ENCODE peak calls at places on chromosomes 11 and 22, in ten cellular contexts. J is fibroblast of the aortic adventitia, P is cardiac fibroblast, Z is A549, Y is heart left ventricle, I is AG04450, G is gastrocnemius medialis, S is left ventricle myocardium inferior, T is B cell, L is mammary epithelial cell. U is an unnamed sample.

GRCh38 chr11:117425679-117426296 is 98.1 kb downstream of the CEP164 start:
- DNase-seq in J (no peak), T (no peak), S (no peak), I (no peak), Z (no peak), G (no peak), P (no peak), L (no peak), Y (no peak), U (no peak)

GRCh38 chr22:42918500-42918899 is 61.4 kb upstream of the ARFGAP3 start:
- DNase-seq in L (peak), Z (no peak), J (no peak), S (no peak), P (no peak), G (no peak), T (no peak), I (no peak), Y (no peak), U (no peak)

GRCh38 chr11:111941963-111942362 is 4.8 kb downstream of the DIXDC1 start:
- DNase-seq in S (peak), Z (no peak), I (no peak), Y (peak), T (no peak), P (no peak), L (peak), J (no peak), G (peak), U (no peak)

GRCh38 chr22:29269230-29269604 is 1.1 kb downstream of the EWSR1 start:
- DNase-seq in I (no peak), P (no peak), J (peak), T (no peak), S (no peak), G (no peak), Z (no peak), Y (no peak), L (peak), U (no peak)

GRCh38 chr11:68445531-68446035 is 15.0 kb upstream of the PPP6R3 start:
- DNase-seq in T (no peak), Z (no peak), J (no peak), I (no peak), S (no peak), Y (no peak), G (no peak), P (no peak), L (no peak), U (no peak)

GRCh38 chr22:17597217-17597616 is 31.3 kb downstream of the ATP6V1E1 start:
- DNase-seq in S (no peak), T (no peak), L (no peak), P (no peak), Y (no peak), Z (no peak), J (no peak), I (no peak), G (no peak), U (no peak)

GRCh38 chr11:87809256-87809655 is 366.0 kb downstream of the RAB38 start:
- DNase-seq in Z (no peak), Y (no peak), T (no peak), J (no peak), S (no peak), L (no peak), P (no peak), I (no peak), G (no peak), U (no peak)

GRCh38 chr22:45010532-45010900 is 711 bp upstream of the PHF21B start:
- DNase-seq in T (no peak), P (no peak), L (no peak), Y (no peak), G (no peak), S (no peak), Z (no peak), I (no peak), J (no peak), U (no peak)

GRCh38 chr11:65502274-65502851 is 3.5 kb downstream of the MALAT1 start:
- DNase-seq in I (no peak), P (peak), Z (peak), S (no peak), J (peak), Y (no peak), L (no peak), G (no peak), T (no peak), U (no peak)

GRCh38 chr22:34808618-34809017 is 257.3 kb upstream of the ISX start:
- DNase-seq in J (no peak), T (no peak), Z (no peak), Y (no peak), L (no peak), S (no peak), P (no peak), I (no peak), G (no peak), U (no peak)

GRCh38 chr11:68914761-68915160 is 11.1 kb downstream of the IGHMBP2 start:
- DNase-seq in Y (no peak), I (no peak), L (no peak), S (no peak), Z (no peak), T (no peak), J (no peak), P (no peak), G (no peak), U (no peak)

GRCh38 chr11:33551051-33551450 is 149.6 kb downstream of the C11orf91 start:
- DNase-seq in J (no peak), Z (no peak), Y (no peak), G (no peak), S (no peak), T (no peak), L (no peak), P (no peak), I (no peak), U (no peak)

GRCh38 chr22:21866821-21867527 is 471 bp downstream of the MAPK1 start:
- DNase-seq in S (peak), L (no peak), P (no peak), Z (peak), T (no peak), J (peak), G (no peak), Y (peak), I (no peak), U (no peak)

GRCh38 chr11:91921974-91922373 is 302.6 kb upstream of the FAT3 start:
- DNase-seq in J (no peak), G (no peak), T (no peak), S (no peak), L (peak), Z (peak), I (no peak), Y (no peak), P (no peak), U (no peak)

GRCh38 chr22:24482586-24482985 is 12.5 kb upstream of the UPB1 start:
- DNase-seq in I (no peak), S (no peak), T (no peak), J (peak), Z (no peak), P (peak), Y (no peak), L (peak), G (no peak), U (no peak)

GRCh38 chr11:72930011-72930410 is 115.8 kb downstream of the ATG16L2 start:
- DNase-seq in S (no peak), L (no peak), P (peak), G (no peak), Z (no peak), I (no peak), Y (no peak), T (no peak), J (peak), U (no peak)

GRCh38 chr22:35189559-35189958 is 67.7 kb upstream of the HMGXB4 start:
- DNase-seq in S (no peak), Y (no peak), J (no peak), G (no peak), T (no peak), I (no peak), P (no peak), Z (no peak), L (no peak), U (no peak)

GRCh38 chr22:25453557-25453956 is 110.9 kb upstream of the GRK3 start:
- DNase-seq in G (no peak), I (no peak), Z (no peak), L (no peak), T (no peak), J (no peak), Y (no peak), S (no peak), P (no peak), U (no peak)

GRCh38 chr22:43014062-43014875 is 680 bp downstream of the PACSIN2 start:
- DNase-seq in L (no peak), Y (peak), S (peak), T (peak), I (no peak), G (peak), P (peak), J (peak), Z (no peak), U (peak)

GRCh38 chr22:47333625-47334024 is 571.2 kb downstream of the TBC1D22A start:
- DNase-seq in G (no peak), P (peak), J (peak), I (peak), T (no peak), S (no peak), Z (peak), Y (no peak), L (peak), U (no peak)

GRCh38 chr11:125569913-125570621 is 790 bp downstream of the EI24 start:
- DNase-seq in J (no peak), T (no peak), P (no peak), G (peak), I (no peak), Y (no peak), Z (no peak), L (peak), S (no peak), U (peak)

GRCh38 chr11:130710442-130711101 is 205.7 kb downstream of the SNX19 start:
- DNase-seq in I (peak), S (no peak), Y (peak), Z (no peak), T (no peak), G (no peak), J (no peak), L (no peak), P (no peak), U (no peak)

GRCh38 chr11:6856871-6857270 is 6.0 kb upstream of the OR10A2 start:
- DNase-seq in T (no peak), Y (no peak), L (peak), I (no peak), Z (no peak), S (no peak), G (no peak), P (peak), J (peak), U (peak)

GRCh38 chr22:45036154-45036553 is 26.3 kb upstream of the PHF21B start:
- DNase-seq in T (no peak), S (no peak), G (no peak), P (peak), Z (no peak), I (no peak), J (peak), Y (no peak), L (no peak), U (no peak)

GRCh38 chr11:128550261-128550821 is 37.0 kb downstream of the ETS1 start:
- DNase-seq in L (no peak), G (no peak), J (no peak), S (no peak), T (no peak), Y (no peak), Z (no peak), P (no peak), I (no peak), U (no peak)

GRCh38 chr11:121895919-121896318 is 220.1 kb downstream of the BLID start:
- DNase-seq in Z (no peak), P (peak), J (peak), G (no peak), T (no peak), S (no peak), L (peak), Y (no peak), I (no peak), U (no peak)

GRCh38 chr11:8250446-8250845 is 13.2 kb downstream of the LMO1 start:
- DNase-seq in T (no peak), J (no peak), I (no peak), G (no peak), L (no peak), Z (no peak), P (no peak), S (no peak), Y (no peak), U (no peak)

GRCh38 chr22:17980638-17981051 is 43.7 kb downstream of the MICAL3 start:
- DNase-seq in I (no peak), J (no peak), L (no peak), T (peak), Z (no peak), S (peak), Y (no peak), P (peak), G (no peak), U (no peak)

GRCh38 chr11:129249923-129250322 is 57.8 kb upstream of the ARHGAP32 start:
- DNase-seq in G (no peak), L (peak), T (no peak), S (no peak), P (no peak), Z (no peak), Y (no peak), J (no peak), I (no peak), U (no peak)

GRCh38 chr11:79291948-79292347 is 148.9 kb downstream of the TENM4 start:
- DNase-seq in J (no peak), L (no peak), S (no peak), P (no peak), G (no peak), Z (no peak), I (no peak), Y (no peak), T (no peak), U (no peak)

GRCh38 chr11:61332266-61332822 is 561 bp downstream of the DDB1 start:
- DNase-seq in Z (no peak), S (no peak), G (no peak), I (no peak), P (peak), Y (no peak), L (peak), J (peak), T (no peak), U (no peak)

GRCh38 chr11:119420631-119421030 is 2.3 kb downstream of the THY1 start:
- DNase-seq in Z (no peak), G (no peak), J (no peak), Y (no peak), I (no peak), S (no peak), T (no peak), L (no peak), P (no peak), U (no peak)

GRCh38 chr11:64971421-64972233 is at the start of gene MAJIN:
- DNase-seq in T (peak), Y (peak), L (no peak), J (peak), G (peak), Z (peak), P (peak), S (peak), I (peak), U (peak)

GRCh38 chr11:45507916-45508315 is 157.5 kb downstream of the CHST1 start:
- DNase-seq in G (no peak), I (no peak), S (no peak), P (no peak), T (no peak), L (no peak), Z (no peak), Y (no peak), J (no peak), U (no peak)

GRCh38 chr22:31585161-31585859 is 76.7 kb downstream of the PISD start:
- DNase-seq in J (peak), I (no peak), Z (no peak), L (no peak), T (no peak), S (no peak), Y (no peak), G (no peak), P (peak), U (no peak)

GRCh38 chr11:126341760-126342161 is 13.7 kb upstream of the ST3GAL4 start:
- DNase-seq in L (peak), Z (no peak), T (no peak), Y (no peak), J (peak), P (peak), G (no peak), I (no peak), S (no peak), U (no peak)

GRCh38 chr11:68412593-68413475 is 47.7 kb upstream of the PPP6R3 start:
- DNase-seq in L (no peak), G (peak), T (no peak), S (peak), P (peak), J (peak), I (no peak), Y (peak), Z (no peak), U (no peak)

GRCh38 chr22:22930222-22930497 is 42.5 kb downstream of the IGLL5 start:
- DNase-seq in P (no peak), G (no peak), Y (no peak), I (no peak), L (no peak), J (no peak), Z (no peak), S (no peak), T (no peak), U (no peak)

GRCh38 chr22:19872779-19873137 is 18.1 kb upstream of the GNB1L start:
- DNase-seq in Y (no peak), L (no peak), T (no peak), J (no peak), I (no peak), Z (no peak), S (no peak), G (no peak), P (no peak), U (no peak)
- TF ChIP-seq CTCF in Y (no peak), L (no peak), T (no peak), J (no peak), I (no peak), Z (no peak), S (no peak), G (no peak), P (no peak), U (no peak)

GRCh38 chr11:78138694-78139421 is 568 bp downstream of the ALG8 start:
- DNase-seq in J (no peak), P (peak), S (no peak), L (peak), G (no peak), I (no peak), T (no peak), Z (peak), Y (no peak), U (peak)
- TF ChIP-seq CTCF in J (no peak), P (no peak), S (no peak), L (no peak), G (no peak), I (peak), T (no peak), Z (no peak), Y (no peak), U (no peak)

GRCh38 chr22:19705181-19705934 is 8.9 kb upstream of the SEPTIN5 start:
- DNase-seq in J (no peak), I (no peak), L (no peak), Y (peak), S (no peak), T (no peak), Z (no peak), G (no peak), P (no peak), U (peak)
- TF ChIP-seq CTCF in J (no peak), I (no peak), L (no peak), Y (no peak), S (no peak), T (no peak), Z (no peak), G (no peak), P (no peak), U (no peak)

DNA sequence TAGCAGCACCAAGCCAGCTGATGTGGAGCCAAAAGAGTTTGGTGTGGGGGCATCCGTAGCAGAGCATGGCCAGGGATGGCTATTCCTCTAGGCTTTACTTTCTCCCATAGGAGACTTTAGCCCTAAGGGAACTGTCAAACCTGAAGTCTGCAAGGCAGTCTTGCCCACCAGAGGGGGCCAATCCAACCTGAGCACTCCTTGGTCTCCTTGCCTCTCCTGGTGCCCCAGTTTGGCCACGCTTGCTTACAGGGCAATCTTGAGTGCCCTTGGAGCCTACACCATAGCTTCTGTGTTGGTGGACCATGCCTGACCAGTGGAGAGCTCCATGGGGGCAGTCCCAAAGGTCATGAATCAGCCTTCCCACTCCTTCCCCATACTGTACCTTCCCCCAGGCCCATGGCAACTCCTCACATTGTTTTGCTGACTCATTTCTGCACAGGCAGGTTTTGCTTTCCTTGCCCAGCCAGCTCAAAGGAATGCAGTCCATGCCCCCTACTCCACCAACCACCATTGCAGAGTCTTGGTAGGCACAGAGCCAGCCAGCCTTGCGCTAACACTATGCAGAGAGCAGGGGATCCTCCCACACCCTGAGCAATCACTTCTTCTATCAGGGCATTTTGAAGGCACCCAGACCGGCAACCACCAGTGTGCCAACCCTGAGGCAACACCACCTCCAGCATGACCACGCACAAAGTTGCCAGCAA is 1421.2 kb upstream of the RAG2 start:
- DNase-seq in T (no peak), Z (peak), I (no peak), G (no peak), Y (no peak), L (peak), S (no peak), P (peak), J (no peak), U (no peak)
- TF ChIP-seq CTCF in T (no peak), Z (no peak), I (no peak), G (no peak), Y (no peak), L (peak), S (no peak), P (no peak), J (no peak), U (no peak)

GRCh38 chr11:84552791-84553190 is 1074.4 kb downstream of the DLG2 start:
- DNase-seq in Y (no peak), P (no peak), G (no peak), J (peak), L (no peak), S (no peak), Z (no peak), I (no peak), T (no peak), U (no peak)

GRCh38 chr11:84563356-84563755 is 1063.8 kb downstream of the DLG2 start:
- DNase-seq in T (no peak), I (no peak), G (no peak), L (no peak), S (no peak), Y (no peak), P (no peak), Z (no peak), J (no peak), U (no peak)

DNA sequence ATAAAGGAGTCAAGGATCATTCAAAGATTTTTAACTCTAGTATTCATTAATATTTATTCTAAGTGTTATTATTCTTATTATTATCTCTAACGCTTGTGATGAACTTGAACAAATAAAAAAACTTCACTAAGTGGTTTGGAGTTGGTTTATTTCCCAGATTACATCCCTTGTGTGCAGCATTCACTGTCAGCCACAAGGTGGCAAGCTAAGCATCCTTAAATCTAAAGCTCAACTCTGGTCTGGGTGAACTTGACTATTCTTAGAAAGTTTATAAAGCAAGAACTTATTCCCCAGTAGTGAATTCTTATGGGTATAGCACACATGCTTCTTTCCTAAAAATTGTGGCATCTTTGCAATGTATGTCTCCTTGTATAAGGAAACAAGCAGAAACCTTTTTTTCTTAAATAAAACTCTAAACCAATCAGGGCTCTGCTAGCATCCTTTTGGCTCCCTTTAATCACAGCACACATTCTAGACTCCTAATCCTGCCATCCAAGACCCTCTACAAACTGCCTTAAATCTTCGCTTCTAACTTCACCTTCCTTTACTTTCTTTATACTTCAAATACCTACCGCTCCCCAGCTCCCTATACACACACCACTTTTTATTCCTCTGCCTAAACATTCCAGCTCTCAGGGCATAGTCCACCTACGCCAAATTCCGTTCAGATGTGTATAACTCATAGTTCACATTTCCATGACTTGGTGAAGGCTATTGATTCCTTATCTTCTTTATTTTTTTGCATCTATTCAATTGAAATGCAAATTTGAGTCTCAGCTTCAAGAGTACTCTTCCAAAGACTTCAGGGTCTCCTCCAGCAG is 1068.8 kb downstream of the DLG2 start:
- DNase-seq in T (no peak), I (peak), Y (no peak), L (peak), P (peak), J (peak), G (no peak), S (no peak), Z (peak), U (peak)
- TF ChIP-seq CTCF in T (peak), I (peak), Y (peak), L (peak), P (peak), J (peak), G (peak), S (peak), Z (peak), U (peak)

GRCh38 chr11:44125598-44125997 is 30.1 kb downstream of the EXT2 start:
- DNase-seq in J (peak), L (no peak), I (no peak), S (no peak), G (no peak), Y (no peak), Z (no peak), T (no peak), P (no peak), U (no peak)
- TF ChIP-seq CTCF in J (no peak), L (no peak), I (no peak), S (no peak), G (no peak), Y (no peak), Z (no peak), T (no peak), P (no peak), U (no peak)

GRCh38 chr11:11788067-11788710 is 53.6 kb upstream of the USP47 start:
- DNase-seq in Z (no peak), I (no peak), J (no peak), G (no peak), S (no peak), L (no peak), P (no peak), Y (no peak), T (no peak), U (no peak)
- TF ChIP-seq CTCF in Z (no peak), I (no peak), J (no peak), G (peak), S (peak), L (no peak), P (no peak), Y (no peak), T (peak), U (no peak)

U was measured in GM10248.